ENCODE peak calls at places on chromosome 22, in seven cellular contexts. C, A, X, H, G, U and Q are unnamed samples.
A peak's percentile ranks its signal among the peaks of the same experiment; 100 is the strongest.

GRCh38 chr22:29626497-29627195 is 23.2 kb downstream of the NF2 start:
- DNase-seq in C (no peak), A (no peak), X (peak; percentile 98), H (no peak), G (no peak), U (no peak), Q (peak; percentile 71)

GRCh38 chr22:20076627-20077172 is 3.3 kb upstream of the DGCR8 start:
- DNase-seq in C (no peak), A (no peak), X (no peak), H (no peak), G (no peak), U (no peak), Q (no peak)

GRCh38 chr22:31044262-31044861 is 36.8 kb upstream of the SMTN start:
- DNase-seq in C (no peak), A (peak; percentile 77), X (peak; percentile 23), H (peak; percentile 59), G (no peak), U (no peak), Q (no peak)

GRCh38 chr22:38403806-38404205 is 51.2 kb downstream of the KCNJ4 start:
- DNase-seq in C (no peak), A (no peak), X (no peak), H (no peak), G (no peak), U (no peak), Q (no peak)

GRCh38 chr22:30266445-30267381 is at the start of gene OSM:
- DNase-seq in C (no peak), A (peak; percentile 70), X (no peak), H (peak; percentile 62), G (peak; percentile 68), U (no peak), Q (no peak)

GRCh38 chr22:23526588-23527315 is 53.3 kb downstream of the IGLL1 start:
- DNase-seq in C (no peak), A (no peak), X (no peak), H (peak; percentile 11), G (no peak), U (no peak), Q (no peak)

GRCh38 chr22:19149962-19150361 is at the start of gene GSC2:
- DNase-seq in C (no peak), A (no peak), X (no peak), H (no peak), G (no peak), U (no peak), Q (no peak)

GRCh38 chr22:46578824-46579561 is 41.2 kb upstream of the GRAMD4 start:
- DNase-seq in C (no peak), A (peak; percentile 68), X (peak; percentile 58), H (peak; percentile 29), G (no peak), U (no peak), Q (no peak)

GRCh38 chr22:20021196-20022181 is 579 bp downstream of the TANGO2 start:
- DNase-seq in C (peak; percentile 12), A (peak; percentile 69), X (peak; percentile 91), H (peak; percentile 94), G (peak; percentile 14), U (no peak), Q (no peak)

GRCh38 chr22:35560824-35561223 is 20.2 kb downstream of the RASD2 start:
- DNase-seq in C (no peak), A (no peak), X (no peak), H (no peak), G (no peak), U (no peak), Q (no peak)

GRCh38 chr22:24412274-24412673 is 15.1 kb upstream of the ADORA2A start:
- DNase-seq in C (no peak), A (no peak), X (no peak), H (peak; percentile 12), G (no peak), U (no peak), Q (no peak)

GRCh38 chr22:47587361-47587760 is 824.9 kb downstream of the TBC1D22A start:
- DNase-seq in C (no peak), A (no peak), X (no peak), H (no peak), G (no peak), U (no peak), Q (no peak)

GRCh38 chr22:30572840-30573593 is 1.4 kb downstream of the GAL3ST1 start:
- DNase-seq in C (no peak), A (no peak), X (peak; percentile 32), H (no peak), G (no peak), U (peak; percentile 33), Q (no peak)

GRCh38 chr22:30212363-30212995 is 34.1 kb downstream of the LIF start:
- DNase-seq in C (no peak), A (peak; percentile 47), X (peak; percentile 97), H (peak; percentile 96), G (no peak), U (peak; percentile 81), Q (peak; percentile 75)

GRCh38 chr22:45268167-45268957 is 16.4 kb upstream of the UPK3A start:
- DNase-seq in C (no peak), A (peak; percentile 39), X (peak; percentile 60), H (peak; percentile 41), G (no peak), U (peak; percentile 14), Q (no peak)

GRCh38 chr22:43289976-43290663 is 53.1 kb downstream of the SCUBE1 start:
- DNase-seq in C (no peak), A (peak; percentile 53), X (peak; percentile 54), H (peak; percentile 28), G (no peak), U (no peak), Q (no peak)

GRCh38 chr22:49699928-49700498 is 127.7 kb downstream of the BRD1 start:
- DNase-seq in C (no peak), A (no peak), X (no peak), H (no peak), G (no peak), U (no peak), Q (no peak)

DNA sequence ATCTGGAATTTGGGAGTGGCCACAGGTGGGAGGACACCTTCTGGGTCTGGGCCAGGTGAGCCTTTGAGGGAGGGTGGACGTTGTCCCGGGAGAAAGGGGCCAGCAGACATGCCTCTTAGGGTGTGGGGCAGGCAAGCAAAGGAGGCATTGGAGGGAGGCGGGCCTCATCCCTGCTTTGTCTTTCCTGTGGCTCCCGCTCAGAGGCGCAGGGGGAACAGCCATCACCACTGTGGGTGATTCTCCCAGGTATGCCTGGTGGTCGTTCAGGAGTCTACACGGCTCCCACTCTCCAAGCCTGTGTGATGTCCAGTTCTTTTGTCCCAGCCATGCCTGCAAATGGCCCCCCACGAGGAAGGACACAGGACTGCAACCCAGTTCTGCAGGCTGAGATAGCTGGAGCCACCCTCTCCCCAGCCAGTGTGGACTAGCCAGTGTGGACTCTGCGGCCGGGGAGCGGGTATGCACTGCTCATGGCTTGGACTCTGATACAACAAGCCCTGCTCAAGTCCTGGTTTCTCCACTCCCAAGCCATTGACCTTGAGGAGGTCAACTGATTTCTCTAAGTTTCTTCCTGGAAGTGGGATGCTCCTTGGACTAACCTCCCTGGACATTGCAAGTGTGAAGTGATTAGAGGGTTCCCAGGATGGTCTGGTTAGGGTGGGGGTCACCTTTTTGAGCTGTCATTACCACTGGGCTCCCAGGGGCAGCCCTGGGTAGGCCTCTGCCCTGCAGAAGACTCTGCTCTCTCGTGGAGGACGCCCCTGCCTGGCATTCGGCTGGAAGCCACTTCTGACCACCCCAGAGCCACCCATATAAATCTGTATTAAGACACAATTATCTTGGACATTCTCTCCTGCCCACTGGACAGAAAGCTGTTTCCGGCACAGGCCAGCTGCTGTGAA is 1151.2 kb downstream of the BRD1 start:
- DNase-seq in C (no peak), A (no peak), X (no peak), H (no peak), G (no peak), U (no peak), Q (no peak)
- H3K4me3 ChIP-seq in C (no peak overlapping the region), A (no peak overlapping the region), X (no peak overlapping the region), H (no peak overlapping the region), G (no peak overlapping the region), U (no peak overlapping the region), Q (no peak overlapping the region)

DNA sequence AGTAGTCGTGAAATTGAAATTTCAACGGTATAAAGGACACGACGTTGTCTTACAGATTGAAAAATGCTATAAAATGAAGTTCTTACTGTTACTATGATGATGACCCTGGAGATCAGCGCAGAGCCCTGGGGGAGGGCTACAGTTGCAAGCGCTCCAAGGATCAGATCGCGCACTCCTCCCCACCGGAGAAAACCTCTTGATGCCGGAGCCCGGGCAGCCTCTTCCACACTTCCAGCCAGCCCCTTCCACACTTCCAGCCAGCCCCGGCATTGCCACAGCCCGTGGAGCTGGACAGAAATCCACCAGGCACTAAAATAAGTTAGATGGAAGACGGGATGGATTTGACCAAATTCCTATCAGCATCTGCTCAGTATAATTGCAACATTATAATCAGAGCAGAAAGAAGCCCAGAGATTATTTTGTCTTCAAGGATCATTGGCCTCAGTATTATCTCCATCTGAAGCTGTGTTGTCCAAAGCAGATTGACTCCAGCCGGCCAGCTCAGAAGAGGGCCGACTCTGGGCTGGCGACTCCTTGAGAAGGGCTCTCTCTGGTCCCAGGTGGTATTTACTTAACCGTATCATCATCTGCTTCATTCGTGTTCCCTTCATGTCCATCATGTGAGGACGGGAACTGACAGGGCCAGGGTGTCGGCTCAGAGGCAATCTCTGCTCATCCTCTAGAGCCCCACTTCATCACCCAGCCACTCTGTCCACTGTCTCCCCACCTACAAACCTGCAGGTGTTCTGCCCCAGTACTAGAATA is 777 bp upstream of the MICAL3 start:
- DNase-seq in C (no peak), A (no peak), X (no peak), H (peak; percentile 12), G (peak; percentile 35), U (no peak), Q (no peak)
- H3K4me3 ChIP-seq in C (peak overlapping the region; percentile 52), A (no peak overlapping the region), X (peak overlapping the region; percentile 87), H (peak overlapping the region; percentile 75), G (peak overlapping the region; percentile 68), U (peak overlapping the region; percentile 76), Q (peak overlapping the region; percentile 65)

GRCh38 chr22:37281646-37282384 is 493 bp upstream of the CYTH4 start:
- DNase-seq in C (no peak), A (no peak), X (peak; percentile 37), H (no peak), G (no peak), U (no peak), Q (no peak)

GRCh38 chr22:37281195-37281594 is 1.1 kb upstream of the CYTH4 start:
- DNase-seq in C (no peak), A (no peak), X (no peak), H (no peak), G (no peak), U (no peak), Q (no peak)

GRCh38 chr22:37283393-37283937 is 1.2 kb downstream of the CYTH4 start:
- DNase-seq in C (no peak), A (no peak), X (peak; percentile 21), H (no peak), G (peak; percentile 56), U (no peak), Q (no peak)

GRCh38 chr22:37280718-37281117 is 1.6 kb upstream of the CYTH4 start:
- DNase-seq in C (no peak), A (no peak), X (no peak), H (no peak), G (no peak), U (no peak), Q (no peak)

GRCh38 chr22:37282385-37282677 is at the start of gene CYTH4:
- DNase-seq in C (no peak), A (peak; percentile 61), X (no peak), H (peak; percentile 65), G (peak; percentile 82), U (no peak), Q (no peak)
- H3K4me3 ChIP-seq in C (peak within 1 kb of the TSS; percentile 74), A (no peak within 1 kb of the TSS), X (no peak within 1 kb of the TSS), H (peak within 1 kb of the TSS; percentile 35), G (peak within 1 kb of the TSS; percentile 80), U (no peak within 1 kb of the TSS), Q (no peak within 1 kb of the TSS)

DNA sequence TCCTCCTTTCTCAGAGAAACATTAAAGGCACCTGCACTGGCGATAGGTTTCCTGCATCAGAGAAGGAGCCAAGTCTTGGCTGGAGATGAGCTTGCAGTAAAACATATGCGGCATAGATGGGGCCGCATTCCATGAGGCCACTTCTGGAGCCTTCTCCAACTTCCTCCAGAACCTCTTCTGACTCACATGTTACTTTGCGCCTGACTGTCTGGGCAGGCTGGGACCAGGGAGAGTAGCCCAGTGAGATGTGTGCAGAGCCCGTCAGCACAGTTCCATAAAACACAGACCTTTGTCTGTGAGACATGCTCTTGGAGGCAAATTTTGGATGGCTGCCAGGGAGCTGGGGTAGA is 55.4 kb upstream of the BID start:
- DNase-seq in C (no peak), A (no peak), X (no peak), H (no peak), G (no peak), U (no peak), Q (peak; percentile 42)
- H3K4me3 ChIP-seq in C (no peak overlapping the region), A (no peak overlapping the region), X (no peak overlapping the region), H (no peak overlapping the region), G (no peak overlapping the region), U (no peak overlapping the region), Q (no peak overlapping the region)